ENCODE peak calls at places on chromosomes 16 and 17, in eight cellular contexts. One of them, this sample, is unnamed.

GRCh38 chr17:40707720-40708119 is 4.2 kb upstream of the KRT24 start:
- DNase-seq in stimulated activated CD4-positive, alpha-beta T cell treated with anti-CD3 and anti-CD28 coated beads, Interleukin-1b, Interleukin-23, amount 100 ng/mL, for 24 hours: no peak
- DNase-seq in CD4-positive, CD25-positive, alpha-beta regulatory T cell: no peak
- DNase-seq in GM04504: no peak
- DNase-seq in AG04450: no peak
- DNase-seq in dorsolateral prefrontal cortex: no peak
- DNase-seq in BJ: no peak
- DNase-seq in IMR-90: no peak
- DNase-seq in this sample: no peak

GRCh38 chr17:68535903-68536302 is 23.7 kb downstream of the PRKAR1A start:
- DNase-seq in dorsolateral prefrontal cortex: no peak
- DNase-seq in stimulated activated CD4-positive, alpha-beta T cell treated with anti-CD3 and anti-CD28 coated beads, Interleukin-1b, Interleukin-23, amount 100 ng/mL, for 24 hours: no peak
- DNase-seq in GM04504: no peak
- DNase-seq in BJ: no peak
- DNase-seq in IMR-90: no peak
- DNase-seq in CD4-positive, CD25-positive, alpha-beta regulatory T cell: no peak
- DNase-seq in AG04450: no peak
- DNase-seq in this sample: no peak

GRCh38 chr16:89183463-89183862 is 11.9 kb downstream of the CDH15 start:
- DNase-seq in AG04450: no peak
- DNase-seq in BJ: no peak
- DNase-seq in dorsolateral prefrontal cortex: no peak
- DNase-seq in stimulated activated CD4-positive, alpha-beta T cell treated with anti-CD3 and anti-CD28 coated beads, Interleukin-1b, Interleukin-23, amount 100 ng/mL, for 24 hours: no peak
- DNase-seq in GM04504: no peak
- DNase-seq in CD4-positive, CD25-positive, alpha-beta regulatory T cell: no peak
- DNase-seq in IMR-90: no peak
- DNase-seq in this sample: no peak

GRCh38 chr17:1487939-1488825 is 4.3 kb downstream of the MYO1C start:
- DNase-seq in BJ: peak
- DNase-seq in IMR-90: peak
- DNase-seq in AG04450: peak
- DNase-seq in CD4-positive, CD25-positive, alpha-beta regulatory T cell: peak
- DNase-seq in stimulated activated CD4-positive, alpha-beta T cell treated with anti-CD3 and anti-CD28 coated beads, Interleukin-1b, Interleukin-23, amount 100 ng/mL, for 24 hours: peak
- DNase-seq in GM04504: peak
- DNase-seq in dorsolateral prefrontal cortex: peak
- DNase-seq in this sample: peak

GRCh38 chr16:15765880-15766279 is 90.9 kb downstream of the MYH11 start:
- DNase-seq in stimulated activated CD4-positive, alpha-beta T cell treated with anti-CD3 and anti-CD28 coated beads, Interleukin-1b, Interleukin-23, amount 100 ng/mL, for 24 hours: no peak
- DNase-seq in IMR-90: peak
- DNase-seq in AG04450: no peak
- DNase-seq in BJ: no peak
- DNase-seq in dorsolateral prefrontal cortex: no peak
- DNase-seq in CD4-positive, CD25-positive, alpha-beta regulatory T cell: no peak
- DNase-seq in GM04504: peak
- DNase-seq in this sample: peak

GRCh38 chr16:58644108-58644507 is 14.5 kb upstream of the CNOT1 start:
- DNase-seq in GM04504: no peak
- DNase-seq in stimulated activated CD4-positive, alpha-beta T cell treated with anti-CD3 and anti-CD28 coated beads, Interleukin-1b, Interleukin-23, amount 100 ng/mL, for 24 hours: no peak
- DNase-seq in dorsolateral prefrontal cortex: no peak
- DNase-seq in IMR-90: no peak
- DNase-seq in BJ: no peak
- DNase-seq in AG04450: no peak
- DNase-seq in CD4-positive, CD25-positive, alpha-beta regulatory T cell: no peak
- DNase-seq in this sample: no peak

GRCh38 chr17:81338301-81339179 is 43.4 kb upstream of the SLC38A10 start:
- DNase-seq in stimulated activated CD4-positive, alpha-beta T cell treated with anti-CD3 and anti-CD28 coated beads, Interleukin-1b, Interleukin-23, amount 100 ng/mL, for 24 hours: no peak
- DNase-seq in GM04504: no peak
- DNase-seq in IMR-90: no peak
- DNase-seq in CD4-positive, CD25-positive, alpha-beta regulatory T cell: no peak
- DNase-seq in AG04450: no peak
- DNase-seq in BJ: no peak
- DNase-seq in dorsolateral prefrontal cortex: no peak
- DNase-seq in this sample: no peak

GRCh38 chr17:62093188-62094155 is 28.4 kb upstream of the MED13 start:
- DNase-seq in AG04450: peak
- DNase-seq in dorsolateral prefrontal cortex: no peak
- DNase-seq in IMR-90: peak
- DNase-seq in stimulated activated CD4-positive, alpha-beta T cell treated with anti-CD3 and anti-CD28 coated beads, Interleukin-1b, Interleukin-23, amount 100 ng/mL, for 24 hours: no peak
- DNase-seq in CD4-positive, CD25-positive, alpha-beta regulatory T cell: no peak
- DNase-seq in BJ: peak
- DNase-seq in GM04504: peak
- DNase-seq in this sample: peak

GRCh38 chr17:29625037-29625750 is 2.5 kb upstream of the CORO6 start:
- DNase-seq in IMR-90: peak
- DNase-seq in dorsolateral prefrontal cortex: peak
- DNase-seq in CD4-positive, CD25-positive, alpha-beta regulatory T cell: no peak
- DNase-seq in stimulated activated CD4-positive, alpha-beta T cell treated with anti-CD3 and anti-CD28 coated beads, Interleukin-1b, Interleukin-23, amount 100 ng/mL, for 24 hours: no peak
- DNase-seq in BJ: no peak
- DNase-seq in AG04450: no peak
- DNase-seq in GM04504: no peak
- DNase-seq in this sample: no peak

GRCh38 chr16:31148896-31149295 is 970 bp downstream of the PRSS36 start:
- DNase-seq in CD4-positive, CD25-positive, alpha-beta regulatory T cell: no peak
- DNase-seq in AG04450: no peak
- DNase-seq in GM04504: no peak
- DNase-seq in stimulated activated CD4-positive, alpha-beta T cell treated with anti-CD3 and anti-CD28 coated beads, Interleukin-1b, Interleukin-23, amount 100 ng/mL, for 24 hours: no peak
- DNase-seq in BJ: no peak
- DNase-seq in dorsolateral prefrontal cortex: no peak
- DNase-seq in IMR-90: no peak
- DNase-seq in this sample: no peak

GRCh38 chr16:72932050-72932449 is 115.9 kb downstream of the ZFHX3 start:
- DNase-seq in AG04450: no peak
- DNase-seq in stimulated activated CD4-positive, alpha-beta T cell treated with anti-CD3 and anti-CD28 coated beads, Interleukin-1b, Interleukin-23, amount 100 ng/mL, for 24 hours: no peak
- DNase-seq in IMR-90: peak
- DNase-seq in dorsolateral prefrontal cortex: no peak
- DNase-seq in GM04504: no peak
- DNase-seq in CD4-positive, CD25-positive, alpha-beta regulatory T cell: no peak
- DNase-seq in BJ: no peak
- DNase-seq in this sample: no peak

GRCh38 chr17:17784599-17785264 is 52.1 kb downstream of the SREBF1 start:
- DNase-seq in IMR-90: no peak
- DNase-seq in stimulated activated CD4-positive, alpha-beta T cell treated with anti-CD3 and anti-CD28 coated beads, Interleukin-1b, Interleukin-23, amount 100 ng/mL, for 24 hours: no peak
- DNase-seq in GM04504: no peak
- DNase-seq in BJ: no peak
- DNase-seq in CD4-positive, CD25-positive, alpha-beta regulatory T cell: no peak
- DNase-seq in dorsolateral prefrontal cortex: no peak
- DNase-seq in AG04450: no peak
- DNase-seq in this sample: no peak

GRCh38 chr17:32319548-32319905 is 22.4 kb downstream of the C17orf75 start:
- DNase-seq in GM04504: no peak
- DNase-seq in AG04450: no peak
- DNase-seq in dorsolateral prefrontal cortex: peak
- DNase-seq in IMR-90: peak
- DNase-seq in BJ: no peak
- DNase-seq in CD4-positive, CD25-positive, alpha-beta regulatory T cell: peak
- DNase-seq in stimulated activated CD4-positive, alpha-beta T cell treated with anti-CD3 and anti-CD28 coated beads, Interleukin-1b, Interleukin-23, amount 100 ng/mL, for 24 hours: peak
- DNase-seq in this sample: peak

GRCh38 chr16:59210955-59211541 is 476.9 kb upstream of the GOT2 start:
- DNase-seq in stimulated activated CD4-positive, alpha-beta T cell treated with anti-CD3 and anti-CD28 coated beads, Interleukin-1b, Interleukin-23, amount 100 ng/mL, for 24 hours: no peak
- DNase-seq in CD4-positive, CD25-positive, alpha-beta regulatory T cell: no peak
- DNase-seq in dorsolateral prefrontal cortex: no peak
- DNase-seq in AG04450: no peak
- DNase-seq in GM04504: peak
- DNase-seq in BJ: peak
- DNase-seq in IMR-90: peak
- DNase-seq in this sample: no peak

GRCh38 chr16:86740817-86741799 is 162.8 kb downstream of the FOXL1 start:
- DNase-seq in BJ: peak
- DNase-seq in GM04504: peak
- DNase-seq in stimulated activated CD4-positive, alpha-beta T cell treated with anti-CD3 and anti-CD28 coated beads, Interleukin-1b, Interleukin-23, amount 100 ng/mL, for 24 hours: no peak
- DNase-seq in IMR-90: peak
- DNase-seq in CD4-positive, CD25-positive, alpha-beta regulatory T cell: no peak
- DNase-seq in AG04450: no peak
- DNase-seq in dorsolateral prefrontal cortex: no peak
- DNase-seq in this sample: no peak

GRCh38 chr16:20851601-20852000 is 45.3 kb downstream of the REXO5 start:
- DNase-seq in BJ: peak
- DNase-seq in stimulated activated CD4-positive, alpha-beta T cell treated with anti-CD3 and anti-CD28 coated beads, Interleukin-1b, Interleukin-23, amount 100 ng/mL, for 24 hours: no peak
- DNase-seq in CD4-positive, CD25-positive, alpha-beta regulatory T cell: no peak
- DNase-seq in AG04450: peak
- DNase-seq in dorsolateral prefrontal cortex: peak
- DNase-seq in GM04504: peak
- DNase-seq in IMR-90: peak
- DNase-seq in this sample: peak

GRCh38 chr17:7383742-7384488 is 3.0 kb downstream of the TNK1 start:
- DNase-seq in GM04504: no peak
- DNase-seq in dorsolateral prefrontal cortex: peak
- DNase-seq in stimulated activated CD4-positive, alpha-beta T cell treated with anti-CD3 and anti-CD28 coated beads, Interleukin-1b, Interleukin-23, amount 100 ng/mL, for 24 hours: peak
- DNase-seq in CD4-positive, CD25-positive, alpha-beta regulatory T cell: peak
- DNase-seq in AG04450: no peak
- DNase-seq in IMR-90: peak
- DNase-seq in BJ: no peak
- DNase-seq in this sample: no peak

GRCh38 chr16:83887088-83887487 is 11.8 kb upstream of the MLYCD start:
- DNase-seq in CD4-positive, CD25-positive, alpha-beta regulatory T cell: no peak
- DNase-seq in AG04450: no peak
- DNase-seq in stimulated activated CD4-positive, alpha-beta T cell treated with anti-CD3 and anti-CD28 coated beads, Interleukin-1b, Interleukin-23, amount 100 ng/mL, for 24 hours: no peak
- DNase-seq in dorsolateral prefrontal cortex: peak
- DNase-seq in IMR-90: no peak
- DNase-seq in GM04504: no peak
- DNase-seq in BJ: no peak
- DNase-seq in this sample: peak

GRCh38 chr17:62862251-62862650 is 54.1 kb upstream of the MARCHF10 start:
- DNase-seq in BJ: no peak
- DNase-seq in CD4-positive, CD25-positive, alpha-beta regulatory T cell: no peak
- DNase-seq in dorsolateral prefrontal cortex: no peak
- DNase-seq in IMR-90: no peak
- DNase-seq in GM04504: no peak
- DNase-seq in AG04450: no peak
- DNase-seq in stimulated activated CD4-positive, alpha-beta T cell treated with anti-CD3 and anti-CD28 coated beads, Interleukin-1b, Interleukin-23, amount 100 ng/mL, for 24 hours: no peak
- DNase-seq in this sample: peak

GRCh38 chr17:76151896-76152454 is 10.9 kb upstream of the FOXJ1 start:
- DNase-seq in dorsolateral prefrontal cortex: no peak
- DNase-seq in AG04450: no peak
- DNase-seq in GM04504: no peak
- DNase-seq in CD4-positive, CD25-positive, alpha-beta regulatory T cell: peak
- DNase-seq in IMR-90: no peak
- DNase-seq in stimulated activated CD4-positive, alpha-beta T cell treated with anti-CD3 and anti-CD28 coated beads, Interleukin-1b, Interleukin-23, amount 100 ng/mL, for 24 hours: no peak
- DNase-seq in BJ: no peak
- DNase-seq in this sample: no peak

GRCh38 chr16:29312835-29313558 is 93.5 kb downstream of the NPIPB11 start:
- DNase-seq in IMR-90: no peak
- DNase-seq in CD4-positive, CD25-positive, alpha-beta regulatory T cell: no peak
- DNase-seq in BJ: no peak
- DNase-seq in AG04450: no peak
- DNase-seq in stimulated activated CD4-positive, alpha-beta T cell treated with anti-CD3 and anti-CD28 coated beads, Interleukin-1b, Interleukin-23, amount 100 ng/mL, for 24 hours: no peak
- DNase-seq in GM04504: no peak
- DNase-seq in dorsolateral prefrontal cortex: no peak
- DNase-seq in this sample: no peak

GRCh38 chr16:73912311-73912710 is 384.3 kb upstream of the PSMD7 start:
- DNase-seq in IMR-90: no peak
- DNase-seq in GM04504: no peak
- DNase-seq in CD4-positive, CD25-positive, alpha-beta regulatory T cell: no peak
- DNase-seq in AG04450: no peak
- DNase-seq in dorsolateral prefrontal cortex: peak
- DNase-seq in BJ: no peak
- DNase-seq in stimulated activated CD4-positive, alpha-beta T cell treated with anti-CD3 and anti-CD28 coated beads, Interleukin-1b, Interleukin-23, amount 100 ng/mL, for 24 hours: no peak
- DNase-seq in this sample: no peak

GRCh38 chr16:49923411-49923810 is 67.5 kb upstream of the ZNF423 start:
- DNase-seq in BJ: no peak
- DNase-seq in AG04450: no peak
- DNase-seq in stimulated activated CD4-positive, alpha-beta T cell treated with anti-CD3 and anti-CD28 coated beads, Interleukin-1b, Interleukin-23, amount 100 ng/mL, for 24 hours: no peak
- DNase-seq in dorsolateral prefrontal cortex: no peak
- DNase-seq in GM04504: no peak
- DNase-seq in CD4-positive, CD25-positive, alpha-beta regulatory T cell: no peak
- DNase-seq in IMR-90: no peak
- DNase-seq in this sample: no peak

GRCh38 chr17:47994714-47995113 is 23.8 kb downstream of the CDK5RAP3 start:
- DNase-seq in CD4-positive, CD25-positive, alpha-beta regulatory T cell: no peak
- DNase-seq in AG04450: no peak
- DNase-seq in BJ: no peak
- DNase-seq in GM04504: no peak
- DNase-seq in IMR-90: no peak
- DNase-seq in stimulated activated CD4-positive, alpha-beta T cell treated with anti-CD3 and anti-CD28 coated beads, Interleukin-1b, Interleukin-23, amount 100 ng/mL, for 24 hours: no peak
- DNase-seq in dorsolateral prefrontal cortex: no peak
- DNase-seq in this sample: no peak

GRCh38 chr17:7916799-7917198 is 710 bp upstream of the RNF227 start:
- DNase-seq in dorsolateral prefrontal cortex: no peak
- DNase-seq in CD4-positive, CD25-positive, alpha-beta regulatory T cell: no peak
- DNase-seq in IMR-90: peak
- DNase-seq in AG04450: no peak
- DNase-seq in GM04504: no peak
- DNase-seq in BJ: no peak
- DNase-seq in stimulated activated CD4-positive, alpha-beta T cell treated with anti-CD3 and anti-CD28 coated beads, Interleukin-1b, Interleukin-23, amount 100 ng/mL, for 24 hours: no peak
- DNase-seq in this sample: peak

GRCh38 chr17:34254651-34255380 is at the start of gene CCL2:
- DNase-seq in GM04504: no peak
- DNase-seq in dorsolateral prefrontal cortex: peak
- DNase-seq in BJ: no peak
- DNase-seq in AG04450: peak
- DNase-seq in stimulated activated CD4-positive, alpha-beta T cell treated with anti-CD3 and anti-CD28 coated beads, Interleukin-1b, Interleukin-23, amount 100 ng/mL, for 24 hours: no peak
- DNase-seq in CD4-positive, CD25-positive, alpha-beta regulatory T cell: no peak
- DNase-seq in IMR-90: peak
- DNase-seq in this sample: no peak

GRCh38 chr17:27499451-27500265 is 43.4 kb downstream of the KSR1 start:
- DNase-seq in CD4-positive, CD25-positive, alpha-beta regulatory T cell: no peak
- DNase-seq in AG04450: no peak
- DNase-seq in dorsolateral prefrontal cortex: no peak
- DNase-seq in stimulated activated CD4-positive, alpha-beta T cell treated with anti-CD3 and anti-CD28 coated beads, Interleukin-1b, Interleukin-23, amount 100 ng/mL, for 24 hours: no peak
- DNase-seq in IMR-90: no peak
- DNase-seq in GM04504: no peak
- DNase-seq in BJ: no peak
- DNase-seq in this sample: no peak

GRCh38 chr16:79651363-79651762 is 50.8 kb upstream of the MAF start:
- DNase-seq in AG04450: no peak
- DNase-seq in dorsolateral prefrontal cortex: peak
- DNase-seq in CD4-positive, CD25-positive, alpha-beta regulatory T cell: no peak
- DNase-seq in GM04504: no peak
- DNase-seq in IMR-90: peak
- DNase-seq in BJ: no peak
- DNase-seq in stimulated activated CD4-positive, alpha-beta T cell treated with anti-CD3 and anti-CD28 coated beads, Interleukin-1b, Interleukin-23, amount 100 ng/mL, for 24 hours: no peak
- DNase-seq in this sample: peak

GRCh38 chr17:47692895-47693666 is 880 bp upstream of the TBKBP1 start:
- DNase-seq in CD4-positive, CD25-positive, alpha-beta regulatory T cell: no peak
- DNase-seq in IMR-90: no peak
- DNase-seq in BJ: no peak
- DNase-seq in AG04450: no peak
- DNase-seq in GM04504: no peak
- DNase-seq in stimulated activated CD4-positive, alpha-beta T cell treated with anti-CD3 and anti-CD28 coated beads, Interleukin-1b, Interleukin-23, amount 100 ng/mL, for 24 hours: no peak
- DNase-seq in dorsolateral prefrontal cortex: peak
- DNase-seq in this sample: no peak